ENCODE peak calls at places on chromosomes 1 and 21, in four cellular contexts. P is GM12878, Y is HL-60, O is K562. W is an unnamed sample.

GRCh38 chr1:201383647-201384405 is 6.3 kb upstream of the TNNT2 start:
- DNase-seq in P (no peak), Y (no peak), O (no peak), W (no peak)

GRCh38 chr1:33150522-33150921 is 31.3 kb downstream of the TRIM62 start:
- DNase-seq in P (no peak), Y (no peak), O (no peak), W (no peak)

GRCh38 chr1:219189021-219189824 is 15.5 kb downstream of the LYPLAL1 start:
- DNase-seq in P (peak), Y (no peak), O (no peak), W (no peak)

GRCh38 chr1:37807220-37807554 is 403 bp upstream of the C1orf122 start:
- DNase-seq in P (no peak), Y (no peak), O (peak), W (no peak)

GRCh38 chr1:94819945-94820746 is at the start of gene SLC44A3:
- DNase-seq in P (no peak), Y (peak), O (no peak), W (peak)

GRCh38 chr1:113542221-113542701 is 151.9 kb downstream of the MAGI3 start:
- DNase-seq in P (no peak), Y (peak), O (no peak), W (no peak)

GRCh38 chr1:103424645-103425044 is 100.9 kb upstream of the RNPC3 start:
- DNase-seq in P (no peak), Y (no peak), O (no peak), W (no peak)

GRCh38 chr1:172719066-172719627 is 60.2 kb downstream of the FASLG start:
- DNase-seq in P (no peak), Y (no peak), O (no peak), W (no peak)

GRCh38 chr1:15344800-15345710 is 64.6 kb upstream of the EFHD2 start:
- DNase-seq in P (no peak), Y (no peak), O (no peak), W (no peak)

GRCh38 chr1:210248341-210248740 is 15.7 kb downstream of the SERTAD4 start:
- DNase-seq in P (no peak), Y (no peak), O (no peak), W (no peak)

GRCh38 chr1:203124011-203124410 is 3.5 kb upstream of the ADORA1 start:
- DNase-seq in P (no peak), Y (no peak), O (no peak), W (no peak)

GRCh38 chr1:56527548-56528302 is 51.6 kb downstream of the PLPP3 start:
- DNase-seq in P (no peak), Y (no peak), O (no peak), W (no peak)

GRCh38 chr21:45290948-45291612 is 3.4 kb upstream of the POFUT2 start:
- DNase-seq in P (no peak), Y (no peak), O (no peak), W (no peak)

GRCh38 chr1:117544509-117545109 is 61.2 kb upstream of the TENT5C start:
- DNase-seq in P (no peak), Y (no peak), O (no peak), W (no peak)

GRCh38 chr21:37914211-37914900 is 1.9 kb downstream of the KCNJ6 start:
- DNase-seq in P (no peak), Y (no peak), O (peak), W (no peak)

GRCh38 chr1:64004451-64004850 is 199.0 kb upstream of the UBE2U start:
- DNase-seq in P (no peak), Y (no peak), O (no peak), W (no peak)

GRCh38 chr1:3155056-3155805 is 86.2 kb downstream of the PRDM16 start:
- DNase-seq in P (no peak), Y (no peak), O (no peak), W (no peak)

GRCh38 chr1:218346391-218347204 is 1.5 kb downstream of the TGFB2 start:
- DNase-seq in P (no peak), Y (no peak), O (no peak), W (no peak)

GRCh38 chr1:24435782-24436365 is 20.3 kb downstream of the NIPAL3 start:
- DNase-seq in P (no peak), Y (peak), O (no peak), W (no peak)

GRCh38 chr21:30194701-30195299 is 21.1 kb downstream of the CLDN8 start:
- DNase-seq in P (no peak), Y (peak), O (peak), W (peak)

GRCh38 chr1:219114014-219114413 is 59.7 kb upstream of the LYPLAL1 start:
- DNase-seq in P (no peak), Y (no peak), O (no peak), W (no peak)

GRCh38 chr1:174032823-174033222 is 10.7 kb upstream of the RC3H1 start:
- DNase-seq in P (no peak), Y (no peak), O (no peak), W (no peak)

GRCh38 chr1:91281782-91282181 is 122.9 kb downstream of the HFM1 start:
- DNase-seq in P (no peak), Y (no peak), O (no peak), W (no peak)

GRCh38 chr1:79006564-79006963 is at the start of gene ADGRL4:
- DNase-seq in P (no peak), Y (no peak), O (no peak), W (no peak)
- TF ChIP-seq POLR2AphosphoS5 in P (no peak), Y (no peak), O (no peak), W (no peak)

GRCh38 chr1:159120317-159120716 is 43.8 kb upstream of the AIM2 start:
- DNase-seq in P (no peak), Y (no peak), O (no peak), W (no peak)

GRCh38 chr1:159122005-159122621 is 45.5 kb upstream of the AIM2 start:
- DNase-seq in P (peak), Y (no peak), O (no peak), W (no peak)

DNA sequence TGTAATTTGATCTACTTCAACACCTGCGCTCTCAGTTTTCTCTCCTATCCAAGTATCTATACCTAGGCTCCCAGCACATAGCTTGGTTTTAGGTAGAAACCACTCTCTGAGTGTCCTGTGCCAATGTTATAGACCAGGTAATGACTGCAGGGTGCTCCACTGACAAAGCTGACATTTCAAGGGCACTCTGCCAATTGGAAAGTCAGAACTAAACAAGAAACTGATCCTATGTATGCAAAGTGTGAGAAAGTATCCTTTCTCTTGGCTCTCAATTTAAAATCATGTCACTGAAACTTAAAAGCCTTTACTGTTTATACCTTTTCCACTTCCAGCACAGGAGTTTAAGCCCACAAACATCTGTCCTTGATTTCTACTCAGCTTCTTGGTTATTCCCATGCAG is 45.0 kb upstream of the AIM2 start:
- DNase-seq in P (peak), Y (no peak), O (no peak), W (no peak)
- TF ChIP-seq SPI1 in P (no peak), Y (no peak), O (no peak), W (no peak)

DNA sequence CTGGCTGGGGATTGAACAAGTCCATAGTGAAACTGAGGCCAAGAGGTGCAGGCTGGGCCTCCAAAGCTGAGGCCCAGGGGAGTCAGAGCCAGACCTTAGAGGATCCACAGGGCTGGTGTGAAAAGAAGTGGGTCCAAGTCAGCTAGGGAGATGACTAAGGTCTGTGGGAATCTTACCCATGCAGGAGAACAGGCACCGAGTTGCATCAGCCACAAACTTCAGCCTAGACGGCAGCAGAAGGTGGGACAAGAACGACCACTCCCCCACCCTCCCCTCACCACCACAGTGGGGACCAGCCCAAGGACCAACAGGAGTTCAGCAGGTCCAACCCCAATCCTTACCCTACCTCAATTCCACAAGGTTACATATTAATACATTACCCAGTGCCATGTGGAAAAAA is 282.3 kb downstream of the TTLL7 start:
- DNase-seq in P (no peak), Y (no peak), O (no peak), W (no peak)
- TF ChIP-seq POLR2AphosphoS5 in P (no peak), Y (no peak), O (no peak), W (no peak)

GRCh38 chr1:226404063-226404903 is 3.6 kb downstream of the PARP1 start:
- DNase-seq in P (no peak), Y (no peak), O (no peak), W (no peak)

GRCh38 chr1:226405411-226405988 is 2.4 kb downstream of the PARP1 start:
- DNase-seq in P (no peak), Y (peak), O (no peak), W (no peak)

GRCh38 chr1:226402615-226403521 is 5.0 kb downstream of the PARP1 start:
- DNase-seq in P (no peak), Y (no peak), O (no peak), W (no peak)

GRCh38 chr1:226404904-226405222 is 3.0 kb downstream of the PARP1 start:
- DNase-seq in P (no peak), Y (no peak), O (no peak), W (no peak)

DNA sequence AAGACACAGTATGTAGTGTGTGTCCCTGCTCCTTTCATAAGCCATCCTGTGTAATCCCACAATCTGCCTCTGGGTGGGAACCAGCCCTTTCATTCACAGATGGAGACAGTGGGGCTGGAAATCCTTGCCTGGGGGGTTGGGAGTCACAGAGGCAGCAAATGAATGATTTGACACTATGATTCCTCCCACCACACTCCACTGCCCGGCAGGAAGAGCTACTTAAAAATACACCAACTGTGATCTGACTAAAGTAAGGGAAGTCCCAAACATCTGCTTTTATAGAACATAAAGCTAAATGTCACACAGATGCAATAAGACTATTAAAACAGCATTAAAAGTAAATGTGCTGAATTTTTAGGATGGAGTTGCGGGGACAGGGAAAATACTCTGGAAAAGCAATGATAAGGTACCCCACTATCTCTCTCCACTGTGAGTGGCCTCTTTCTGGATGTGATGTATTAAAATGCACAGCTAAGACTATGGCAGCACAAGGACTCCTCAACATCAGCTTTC is 4.3 kb downstream of the PARP1 start:
- DNase-seq in P (no peak), Y (no peak), O (peak), W (no peak)
- TF ChIP-seq SPI1 in P (no peak), Y (no peak), O (no peak), W (no peak)

DNA sequence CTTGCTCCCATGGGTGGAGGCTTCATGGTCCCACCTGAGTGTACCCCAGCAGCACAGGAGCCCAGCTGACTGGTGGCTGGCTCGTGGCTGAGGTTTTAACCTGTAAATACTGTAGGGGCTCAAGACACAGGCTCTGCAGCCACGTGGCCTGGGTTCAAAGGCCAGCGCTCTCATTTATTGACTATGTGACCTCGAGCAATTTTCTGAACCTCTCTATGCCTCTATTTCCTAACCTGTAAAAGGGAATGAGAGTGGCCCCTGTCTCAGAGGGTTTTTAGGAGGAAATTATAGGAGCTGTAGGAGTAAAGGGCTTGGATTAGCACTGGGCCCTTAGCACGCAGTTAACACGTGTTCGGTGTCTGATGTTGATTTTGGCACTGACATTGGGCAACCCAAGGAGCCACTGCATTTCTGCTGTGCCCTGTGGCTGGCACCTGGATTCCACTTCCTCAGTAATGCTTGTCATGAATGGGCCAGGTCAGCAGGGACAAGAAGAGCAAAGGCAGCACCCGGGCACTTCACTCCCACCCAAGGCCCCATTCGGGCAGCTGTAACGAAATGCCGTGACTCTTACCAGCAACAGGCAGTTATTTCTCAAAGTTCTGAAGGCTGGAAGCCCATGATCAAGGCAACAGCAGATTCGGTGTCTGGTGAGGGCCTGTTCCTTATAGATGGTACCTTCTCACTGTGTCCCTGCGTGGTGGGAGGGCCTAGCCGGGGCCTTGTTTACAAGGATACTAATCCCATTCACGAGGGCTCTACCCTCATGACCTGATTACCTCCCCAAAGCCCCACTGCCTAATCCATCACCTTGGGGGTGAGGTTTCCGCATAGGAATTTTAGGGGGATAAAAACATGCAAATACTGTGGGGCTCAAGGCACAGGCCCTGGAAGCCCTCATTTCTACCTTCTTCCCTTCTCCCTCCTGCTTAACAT is 25.2 kb downstream of the ARHGEF10L start:
- DNase-seq in P (no peak), Y (no peak), O (no peak), W (no peak)
- TF ChIP-seq POLR2AphosphoS5 in P (no peak), Y (no peak), O (no peak), W (no peak)

DNA sequence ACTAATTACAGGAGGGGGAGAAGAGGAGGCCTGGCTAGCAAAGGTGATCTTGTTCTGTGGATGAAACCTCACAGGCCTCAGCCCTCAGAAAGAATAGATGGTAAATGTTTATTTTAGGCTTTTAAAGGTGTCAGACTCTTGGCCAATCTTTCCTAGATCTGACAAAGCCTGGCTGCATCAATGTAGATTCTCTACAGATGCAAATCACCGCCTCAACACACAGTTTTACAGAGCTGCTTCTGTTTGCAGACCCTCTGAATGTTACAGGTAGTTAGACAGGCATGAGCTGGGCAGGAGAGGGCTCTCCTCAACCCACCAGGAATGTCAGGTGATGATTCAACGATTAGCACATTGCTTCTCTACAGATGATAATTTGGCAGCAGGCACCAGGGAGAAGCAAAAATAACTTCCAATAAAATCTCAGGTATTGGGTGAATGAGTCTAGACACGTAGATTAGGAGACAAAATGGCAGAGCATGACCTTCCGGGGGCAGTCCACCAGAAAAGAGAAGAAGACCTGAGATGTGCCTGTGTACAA is 105.4 kb upstream of the VANGL1 start:
- DNase-seq in P (no peak), Y (no peak), O (no peak), W (no peak)
- TF ChIP-seq SPI1 in P (no peak), Y (no peak), O (no peak), W (no peak)

GRCh38 chr1:243320224-243320623 is 64.4 kb downstream of the SDCCAG8 start:
- DNase-seq in P (no peak), Y (no peak), O (no peak), W (no peak)
- TF ChIP-seq POLR2AphosphoS5 in P (no peak), Y (no peak), O (no peak), W (no peak)